ENCODE peak calls at places on chromosomes 6 and 20, in seven cellular contexts. One of them, this sample, is unnamed.

GRCh38 chr6:167569879-167570278 is 245.0 kb downstream of the TTLL2 start:
- DNase-seq in IMR-90: no peak
- DNase-seq in uterus: no peak
- DNase-seq in breast epithelium: peak; percentile 24
- DNase-seq in ovary: no peak
- DNase-seq in body of pancreas: peak; percentile 46
- DNase-seq in adrenal gland: no peak
- DNase-seq in this sample: no peak

GRCh38 chr6:41372526-41373366 is 37.3 kb downstream of the NCR2 start:
- DNase-seq in IMR-90: no peak
- DNase-seq in ovary: no peak
- DNase-seq in body of pancreas: no peak
- DNase-seq in adrenal gland: no peak
- DNase-seq in breast epithelium: no peak
- DNase-seq in uterus: no peak
- DNase-seq in this sample: no peak

GRCh38 chr6:50826037-50826761 is 7.5 kb downstream of the TFAP2B start:
- DNase-seq in adrenal gland: no peak
- DNase-seq in uterus: no peak
- DNase-seq in breast epithelium: no peak
- DNase-seq in body of pancreas: no peak
- DNase-seq in IMR-90: no peak
- DNase-seq in ovary: no peak
- DNase-seq in this sample: no peak

GRCh38 chr6:15351631-15352030 is 105.8 kb downstream of the JARID2 start:
- DNase-seq in breast epithelium: no peak
- DNase-seq in uterus: peak; percentile 55
- DNase-seq in ovary: peak; percentile 37
- DNase-seq in IMR-90: peak; percentile 91
- DNase-seq in adrenal gland: peak; percentile 65
- DNase-seq in body of pancreas: no peak
- DNase-seq in this sample: peak; percentile 45

GRCh38 chr6:50353603-50354002 is 303.9 kb upstream of the DEFB112 start:
- DNase-seq in uterus: no peak
- DNase-seq in ovary: no peak
- DNase-seq in IMR-90: no peak
- DNase-seq in adrenal gland: no peak
- DNase-seq in breast epithelium: no peak
- DNase-seq in body of pancreas: no peak
- DNase-seq in this sample: no peak

GRCh38 chr6:40714576-40715500 is 127.7 kb upstream of the LRFN2 start:
- DNase-seq in IMR-90: no peak
- DNase-seq in uterus: no peak
- DNase-seq in adrenal gland: no peak
- DNase-seq in breast epithelium: peak; percentile 61
- DNase-seq in ovary: no peak
- DNase-seq in body of pancreas: no peak
- DNase-seq in this sample: no peak

GRCh38 chr6:106906227-106906626 is 68.3 kb downstream of the CD24 start:
- DNase-seq in IMR-90: no peak
- DNase-seq in uterus: no peak
- DNase-seq in breast epithelium: no peak
- DNase-seq in ovary: no peak
- DNase-seq in adrenal gland: no peak
- DNase-seq in body of pancreas: no peak
- DNase-seq in this sample: no peak

GRCh38 chr6:13769655-13770053 is 44.7 kb downstream of the MCUR1 start:
- DNase-seq in breast epithelium: no peak
- DNase-seq in adrenal gland: no peak
- DNase-seq in uterus: no peak
- DNase-seq in body of pancreas: no peak
- DNase-seq in IMR-90: no peak
- DNase-seq in ovary: no peak
- DNase-seq in this sample: no peak

GRCh38 chr6:11279213-11279780 is 46.8 kb upstream of the NEDD9 start:
- DNase-seq in adrenal gland: no peak
- DNase-seq in ovary: peak; percentile 67
- DNase-seq in IMR-90: peak; percentile 14
- DNase-seq in breast epithelium: no peak
- DNase-seq in body of pancreas: no peak
- DNase-seq in uterus: peak; percentile 63
- DNase-seq in this sample: no peak

GRCh38 chr6:12761376-12762115 is 45.0 kb downstream of the PHACTR1 start:
- DNase-seq in uterus: no peak
- DNase-seq in body of pancreas: no peak
- DNase-seq in adrenal gland: no peak
- DNase-seq in ovary: no peak
- DNase-seq in IMR-90: no peak
- DNase-seq in breast epithelium: no peak
- DNase-seq in this sample: no peak

GRCh38 chr20:24694727-24695528 is 225.5 kb downstream of the SYNDIG1 start:
- DNase-seq in ovary: no peak
- DNase-seq in uterus: no peak
- DNase-seq in breast epithelium: peak; percentile 43
- DNase-seq in IMR-90: no peak
- DNase-seq in body of pancreas: no peak
- DNase-seq in adrenal gland: peak; percentile 46
- DNase-seq in this sample: no peak

GRCh38 chr6:126419901-126420300 is 80.0 kb downstream of the CENPW start:
- DNase-seq in breast epithelium: no peak
- DNase-seq in uterus: no peak
- DNase-seq in ovary: no peak
- DNase-seq in adrenal gland: no peak
- DNase-seq in body of pancreas: no peak
- DNase-seq in IMR-90: no peak
- DNase-seq in this sample: no peak

GRCh38 chr6:149851461-149851860 is 12.7 kb downstream of the LRP11 start:
- DNase-seq in breast epithelium: no peak
- DNase-seq in ovary: no peak
- DNase-seq in body of pancreas: no peak
- DNase-seq in uterus: no peak
- DNase-seq in adrenal gland: peak; percentile 12
- DNase-seq in IMR-90: peak; percentile 78
- DNase-seq in this sample: no peak

GRCh38 chr6:79377047-79377446 is 142.6 kb upstream of the HMGN3 start:
- DNase-seq in breast epithelium: no peak
- DNase-seq in ovary: no peak
- DNase-seq in IMR-90: no peak
- DNase-seq in body of pancreas: no peak
- DNase-seq in adrenal gland: no peak
- DNase-seq in uterus: no peak
- DNase-seq in this sample: no peak

GRCh38 chr6:19472850-19473249 is 364.3 kb upstream of the ID4 start:
- DNase-seq in body of pancreas: no peak
- DNase-seq in breast epithelium: no peak
- DNase-seq in adrenal gland: no peak
- DNase-seq in ovary: no peak
- DNase-seq in uterus: no peak
- DNase-seq in IMR-90: no peak
- DNase-seq in this sample: no peak

GRCh38 chr6:52019851-52020250 is 67.6 kb downstream of the PKHD1 start:
- DNase-seq in ovary: no peak
- DNase-seq in adrenal gland: no peak
- DNase-seq in uterus: no peak
- DNase-seq in body of pancreas: no peak
- DNase-seq in IMR-90: no peak
- DNase-seq in breast epithelium: no peak
- DNase-seq in this sample: no peak

GRCh38 chr6:38912378-38912777 is 136.2 kb upstream of the GLP1R start:
- DNase-seq in ovary: no peak
- DNase-seq in uterus: no peak
- DNase-seq in adrenal gland: no peak
- DNase-seq in breast epithelium: no peak
- DNase-seq in body of pancreas: no peak
- DNase-seq in IMR-90: no peak
- DNase-seq in this sample: no peak

GRCh38 chr20:21339499-21339898 is 36.4 kb downstream of the XRN2 start:
- DNase-seq in body of pancreas: no peak
- DNase-seq in breast epithelium: no peak
- DNase-seq in ovary: no peak
- DNase-seq in uterus: no peak
- DNase-seq in IMR-90: peak; percentile 3
- DNase-seq in adrenal gland: no peak
- DNase-seq in this sample: no peak

GRCh38 chr6:85537055-85537494 is 56.6 kb downstream of the SNX14 start:
- DNase-seq in IMR-90: peak; percentile 24
- DNase-seq in adrenal gland: no peak
- DNase-seq in ovary: no peak
- DNase-seq in uterus: no peak
- DNase-seq in body of pancreas: no peak
- DNase-seq in breast epithelium: no peak
- DNase-seq in this sample: no peak

GRCh38 chr6:1910621-1911407 is 301.1 kb downstream of the FOXC1 start:
- DNase-seq in uterus: no peak
- DNase-seq in adrenal gland: no peak
- DNase-seq in breast epithelium: no peak
- DNase-seq in IMR-90: peak; percentile 41
- DNase-seq in body of pancreas: no peak
- DNase-seq in ovary: no peak
- DNase-seq in this sample: no peak

GRCh38 chr20:57215826-57216471 is 50.5 kb downstream of the BMP7 start:
- DNase-seq in uterus: no peak
- DNase-seq in adrenal gland: no peak
- DNase-seq in breast epithelium: no peak
- DNase-seq in ovary: no peak
- DNase-seq in IMR-90: no peak
- DNase-seq in body of pancreas: no peak
- DNase-seq in this sample: no peak

GRCh38 chr20:36957875-36958667 is 6.6 kb upstream of the SAMHD1 start:
- DNase-seq in body of pancreas: no peak
- DNase-seq in IMR-90: no peak
- DNase-seq in breast epithelium: no peak
- DNase-seq in adrenal gland: no peak
- DNase-seq in uterus: no peak
- DNase-seq in ovary: no peak
- DNase-seq in this sample: no peak

GRCh38 chr6:26571592-26572296 is 25.0 kb upstream of the ABT1 start:
- DNase-seq in IMR-90: peak; percentile 90
- DNase-seq in breast epithelium: no peak
- DNase-seq in adrenal gland: peak; percentile 57
- DNase-seq in uterus: peak; percentile 51
- DNase-seq in body of pancreas: peak; percentile 73
- DNase-seq in ovary: peak; percentile 52
- DNase-seq in this sample: peak; percentile 46

GRCh38 chr6:32110632-32111031 is 1.5 kb upstream of the TNXB start:
- DNase-seq in ovary: peak; percentile 52
- DNase-seq in adrenal gland: no peak
- DNase-seq in breast epithelium: no peak
- DNase-seq in IMR-90: no peak
- DNase-seq in body of pancreas: no peak
- DNase-seq in uterus: peak; percentile 55
- DNase-seq in this sample: peak; percentile 61
- H3K27ac ChIP-seq in ovary: peak overlapping the region; percentile 82
- H3K27ac ChIP-seq in adrenal gland: peak overlapping the region; percentile 11
- H3K27ac ChIP-seq in breast epithelium: peak overlapping the region; percentile 93
- H3K27ac ChIP-seq in IMR-90: no peak overlapping the region
- H3K27ac ChIP-seq in body of pancreas: peak overlapping the region; percentile 18
- H3K27ac ChIP-seq in uterus: peak overlapping the region; percentile 94
- H3K27ac ChIP-seq in this sample: peak overlapping the region; percentile 93

DNA sequence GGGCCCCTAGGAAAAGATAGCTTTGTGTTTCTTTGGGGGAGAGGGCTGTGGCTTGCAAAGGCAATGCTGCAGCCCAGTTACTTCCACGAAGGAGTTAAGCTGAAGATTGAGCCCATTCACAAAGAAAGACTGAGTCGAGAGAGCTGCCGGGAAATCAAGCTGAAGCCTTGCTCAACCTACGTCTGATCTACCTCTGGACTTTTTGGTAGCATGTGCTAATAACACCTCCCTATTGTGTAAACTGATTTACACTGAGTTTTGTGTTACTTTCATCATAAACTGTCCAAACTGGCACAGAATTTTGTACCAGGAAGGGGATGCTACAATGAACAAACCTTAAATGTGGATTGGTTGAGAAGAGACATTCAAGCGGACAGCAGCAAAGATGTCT is 23.5 kb downstream of the BANF2 start:
- DNase-seq in breast epithelium: no peak
- DNase-seq in uterus: no peak
- DNase-seq in IMR-90: no peak
- DNase-seq in adrenal gland: no peak
- DNase-seq in body of pancreas: no peak
- DNase-seq in ovary: no peak
- DNase-seq in this sample: no peak
- TF ChIP-seq CTCF in breast epithelium: no peak
- TF ChIP-seq CTCF in uterus: no peak
- TF ChIP-seq CTCF in IMR-90: no peak
- TF ChIP-seq CTCF in adrenal gland: no peak
- TF ChIP-seq CTCF in body of pancreas: no peak
- TF ChIP-seq CTCF in ovary: no peak
- TF ChIP-seq CTCF in this sample: no peak

GRCh38 chr6:27753668-27754407 is 158.4 kb downstream of the OR2B2 start:
- DNase-seq in body of pancreas: peak; percentile 35
- DNase-seq in breast epithelium: no peak
- DNase-seq in uterus: peak; percentile 79
- DNase-seq in adrenal gland: peak; percentile 56
- DNase-seq in IMR-90: peak; percentile 76
- DNase-seq in ovary: peak; percentile 74
- DNase-seq in this sample: peak; percentile 81
- TF ChIP-seq POLR2A in body of pancreas: no peak
- TF ChIP-seq POLR2A in breast epithelium: no peak
- TF ChIP-seq POLR2A in uterus: no peak
- TF ChIP-seq POLR2A in adrenal gland: no peak
- TF ChIP-seq POLR2A in IMR-90: no peak
- TF ChIP-seq POLR2A in ovary: no peak
- TF ChIP-seq POLR2A in this sample: no peak

DNA sequence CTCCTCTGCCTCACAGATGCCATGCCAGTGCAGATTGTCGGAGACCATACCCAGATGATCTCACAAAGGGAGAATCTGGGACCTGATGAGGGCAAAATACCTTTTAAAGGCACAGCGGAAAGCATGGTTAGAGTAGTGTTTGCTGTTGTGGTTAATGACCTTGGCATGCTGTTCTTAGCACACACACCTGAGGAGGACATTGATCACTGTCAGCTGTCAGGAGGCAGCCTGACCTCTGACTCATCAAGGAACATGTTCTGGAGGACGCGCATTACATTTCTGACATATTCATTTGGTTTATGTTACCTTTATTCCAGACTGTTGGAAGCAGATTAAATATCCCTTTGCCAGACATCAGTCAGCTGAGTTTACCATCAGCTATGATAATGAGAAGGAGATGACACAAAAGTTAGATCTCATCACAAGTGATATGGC is 57.1 kb downstream of the GOPC start:
- DNase-seq in adrenal gland: no peak
- DNase-seq in IMR-90: no peak
- DNase-seq in breast epithelium: no peak
- DNase-seq in uterus: no peak
- DNase-seq in body of pancreas: no peak
- DNase-seq in ovary: no peak
- DNase-seq in this sample: no peak
- H3K27ac ChIP-seq in adrenal gland: no peak overlapping the region
- H3K27ac ChIP-seq in IMR-90: no peak overlapping the region
- H3K27ac ChIP-seq in breast epithelium: no peak overlapping the region
- H3K27ac ChIP-seq in uterus: no peak overlapping the region
- H3K27ac ChIP-seq in body of pancreas: no peak overlapping the region
- H3K27ac ChIP-seq in ovary: no peak overlapping the region
- H3K27ac ChIP-seq in this sample: no peak overlapping the region